ENCODE peak calls at places on chromosomes 11 and 22, in six cellular contexts. A is A549, X is GM12878, U is HepG2, D is endothelial cell of umbilical vein, B is K562. S is an unnamed sample.

GRCh38 chr22:26585104-26585790 is 4.7 kb downstream of the TPST2 start:
- DNase-seq in A (no peak), X (no peak), U (no peak), D (peak), B (no peak), S (no peak)

GRCh38 chr11:123973816-123974215 is 3.8 kb downstream of the OR10S1 start:
- DNase-seq in A (no peak), X (no peak), U (no peak), D (peak), B (no peak), S (no peak)

GRCh38 chr11:62217191-62217748 is 8.8 kb downstream of the SCGB2A1 start:
- DNase-seq in A (no peak), X (no peak), U (peak), D (peak), B (no peak), S (peak)

GRCh38 chr22:36328635-36329216 is 59.0 kb downstream of the MYH9 start:
- DNase-seq in A (peak), X (peak), U (no peak), D (peak), B (peak), S (peak)

GRCh38 chr22:22465094-22465602 is 43.4 kb downstream of the ZNF280B start:
- DNase-seq in A (no peak), X (no peak), U (no peak), D (no peak), B (peak), S (no peak)

GRCh38 chr11:133619397-133619796 is 87.1 kb upstream of the OPCML start:
- DNase-seq in A (no peak), X (no peak), U (no peak), D (no peak), B (no peak), S (no peak)

GRCh38 chr11:129846508-129847335 is 31.1 kb downstream of the TMEM45B start:
- DNase-seq in A (no peak), X (peak), U (peak), D (no peak), B (no peak), S (no peak)

GRCh38 chr11:130677486-130678153 is 229.2 kb downstream of the ADAMTS15 start:
- DNase-seq in A (no peak), X (no peak), U (peak), D (no peak), B (no peak), S (no peak)

GRCh38 chr11:101428918-101429317 is 154.9 kb downstream of the TRPC6 start:
- DNase-seq in A (no peak), X (no peak), U (peak), D (no peak), B (no peak), S (peak)

GRCh38 chr22:35353318-35353717 is 27.6 kb upstream of the HMOX1 start:
- DNase-seq in A (no peak), X (no peak), U (no peak), D (no peak), B (no peak), S (no peak)

GRCh38 chr11:76237914-76238313 is 31.6 kb upstream of the WNT11 start:
- DNase-seq in A (peak), X (no peak), U (peak), D (peak), B (peak), S (peak)

GRCh38 chr22:45548991-45549736 is 46.5 kb downstream of the FBLN1 start:
- DNase-seq in A (peak), X (no peak), U (no peak), D (no peak), B (peak), S (peak)
- H3K4me3 ChIP-seq in A (no peak), X (no peak), U (no peak), D (no peak), B (no peak), S (no peak)

DNA sequence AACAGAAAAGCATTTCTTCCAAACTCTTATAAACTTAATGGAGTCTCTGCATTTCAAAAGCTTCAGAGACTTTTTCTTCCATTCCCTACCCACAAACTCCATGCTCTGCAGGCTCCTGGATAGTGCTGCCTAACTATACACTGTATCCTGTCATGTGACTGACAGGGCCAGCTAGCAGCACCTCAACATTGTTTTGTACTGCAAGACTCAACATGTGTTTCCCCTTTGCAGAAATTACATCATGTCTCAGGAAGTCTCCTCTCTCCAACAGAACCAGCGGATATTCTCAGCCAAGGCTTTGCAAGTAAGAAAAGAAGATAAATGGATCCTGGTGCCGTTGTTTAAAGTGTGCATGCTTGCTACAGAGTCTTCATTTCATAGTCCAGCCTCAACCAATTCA is 164.0 kb upstream of the UBASH3B start:
- DNase-seq in A (no peak), X (no peak), U (no peak), D (peak), B (no peak), S (peak)
- TF ChIP-seq MYC in A (no peak), X (no peak), U (no peak), D (no peak), B (no peak), S (no peak)

GRCh38 chr22:41290262-41291221 is 4.6 kb upstream of the RANGAP1 start:
- DNase-seq in A (no peak), X (no peak), U (peak), D (peak), B (no peak), S (no peak)

GRCh38 chr22:41289681-41290080 is 3.7 kb upstream of the RANGAP1 start:
- DNase-seq in A (no peak), X (no peak), U (no peak), D (no peak), B (no peak), S (no peak)

GRCh38 chr22:41286639-41287091 is 678 bp upstream of the RANGAP1 start:
- DNase-seq in A (no peak), X (peak), U (peak), D (no peak), B (no peak), S (peak)

GRCh38 chr22:41285820-41286638 is at the start of gene RANGAP1:
- DNase-seq in A (peak), X (peak), U (peak), D (peak), B (peak), S (peak)

DNA sequence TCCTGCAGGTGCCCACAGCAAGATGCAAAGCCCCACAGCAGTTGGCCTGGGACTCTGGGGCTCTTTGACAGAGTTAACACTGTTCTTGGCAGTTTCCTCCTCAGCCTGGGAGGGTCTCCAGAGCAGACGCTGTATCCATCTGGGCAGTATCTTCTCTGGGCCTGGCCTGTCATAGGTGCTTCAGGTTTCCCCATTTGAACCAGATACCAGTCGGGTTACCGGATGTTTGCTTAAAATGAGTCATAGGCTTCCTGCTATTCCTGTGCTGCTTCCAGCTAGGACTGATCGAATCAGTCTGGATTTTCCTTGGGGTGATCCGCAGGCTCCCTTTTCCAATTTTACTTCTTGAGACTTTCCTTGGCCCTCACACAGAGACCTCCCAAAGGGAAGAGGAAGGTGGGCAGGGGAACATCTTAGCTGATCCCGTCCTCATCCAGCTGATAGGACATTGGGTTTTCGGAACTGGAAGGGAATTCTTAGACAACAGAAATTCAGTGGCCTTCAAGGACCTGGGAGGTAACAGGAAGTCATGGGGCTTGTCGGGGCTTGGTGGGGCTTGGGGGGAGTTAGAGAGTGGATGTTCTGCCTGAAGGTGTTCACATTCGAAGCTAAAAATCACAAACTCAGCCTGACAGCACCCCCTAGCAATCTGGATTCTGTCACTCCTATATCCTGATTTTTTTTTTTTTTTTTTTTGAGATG is 2.4 kb upstream of the RANGAP1 start:
- DNase-seq in A (peak), X (no peak), U (peak), D (peak), B (no peak), S (no peak)
- TF ChIP-seq POLR2A in A (no peak), X (no peak), U (no peak), D (no peak), B (no peak), S (no peak)

GRCh38 chr11:125371451-125371935 is 124.6 kb downstream of the FEZ1 start:
- DNase-seq in A (no peak), X (no peak), U (no peak), D (no peak), B (no peak), S (no peak)
- H3K4me3 ChIP-seq in A (no peak), X (no peak), U (no peak), D (no peak), B (no peak), S (no peak)

DNA sequence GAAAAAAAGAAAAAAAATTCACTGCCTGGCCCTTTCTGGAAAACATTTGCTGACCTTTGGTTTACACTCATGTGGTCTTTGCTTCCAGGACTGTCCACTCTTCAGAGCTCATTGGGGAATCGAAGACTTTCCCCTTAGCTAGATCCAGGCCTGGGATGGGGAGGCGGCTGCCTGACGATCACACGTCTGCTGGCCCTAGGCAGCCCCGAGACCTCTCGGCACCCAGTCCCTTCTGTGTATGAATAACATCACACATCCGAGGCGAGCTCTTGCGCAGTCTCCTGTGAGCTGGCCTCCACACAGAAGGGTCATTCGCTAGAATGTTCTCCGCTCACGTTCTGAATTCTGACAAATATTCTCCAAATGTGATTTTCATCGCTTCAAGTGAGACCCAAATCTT is 25.7 kb upstream of the GAL start:
- DNase-seq in A (no peak), X (no peak), U (no peak), D (no peak), B (no peak), S (no peak)
- TF ChIP-seq MYC in A (no peak), X (no peak), U (no peak), D (no peak), B (no peak), S (no peak)

GRCh38 chr11:119319136-119319701 is 2.3 kb upstream of the MCAM start:
- DNase-seq in A (no peak), X (no peak), U (no peak), D (no peak), B (no peak), S (no peak)

GRCh38 chr11:119319702-119320592 is 3.0 kb upstream of the MCAM start:
- DNase-seq in A (no peak), X (no peak), U (no peak), D (peak), B (no peak), S (peak)

GRCh38 chr11:119322921-119323531 is 6.1 kb upstream of the MCAM start:
- DNase-seq in A (no peak), X (no peak), U (no peak), D (no peak), B (no peak), S (no peak)

GRCh38 chr11:119322360-119322739 is 5.4 kb upstream of the MCAM start:
- DNase-seq in A (no peak), X (no peak), U (no peak), D (peak), B (no peak), S (peak)

GRCh38 chr11:119320593-119321524 is 3.9 kb upstream of the MCAM start:
- DNase-seq in A (no peak), X (no peak), U (no peak), D (peak), B (peak), S (peak)
- TF ChIP-seq POLR2A in A (no peak), X (peak), U (no peak), D (peak), B (peak), S (peak)

S was measured in NB4.